ENCODE peak calls at places on chromosomes 2 and 18, in four cellular contexts. I, A, B and R are unnamed samples.

GRCh38 chr2:24461685-24462084 is 29.4 kb upstream of the NCOA1 start:
- DNase-seq in I (no peak), A (no peak), B (no peak), R (no peak)

GRCh38 chr2:107529146-107529545 is 297.5 kb upstream of the RGPD4 start:
- DNase-seq in I (no peak), A (peak), B (no peak), R (peak)

GRCh38 chr18:58400337-58400885 is 228.5 kb downstream of the ALPK2 start:
- DNase-seq in I (no peak), A (no peak), B (no peak), R (no peak)

GRCh38 chr18:58135806-58136331 is 91.8 kb downstream of the NEDD4L start:
- DNase-seq in I (peak), A (peak), B (peak), R (peak)

GRCh38 chr2:196041786-196042185 is 26.9 kb downstream of the DNAH7 start:
- DNase-seq in I (no peak), A (no peak), B (no peak), R (no peak)

GRCh38 chr2:150296795-150297546 is 190.5 kb downstream of the RND3 start:
- DNase-seq in I (no peak), A (no peak), B (no peak), R (no peak)

GRCh38 chr18:58754544-58755068 is 83.3 kb downstream of the MALT1 start:
- DNase-seq in I (peak), A (peak), B (no peak), R (no peak)

GRCh38 chr2:96520697-96521096 is 15.5 kb upstream of the NEURL3 start:
- DNase-seq in I (no peak), A (no peak), B (no peak), R (no peak)

GRCh38 chr18:48897531-48897930 is 53.2 kb downstream of the SMAD7 start:
- DNase-seq in I (peak), A (no peak), B (no peak), R (no peak)

GRCh38 chr2:68251855-68252406 is 401 bp downstream of the PPP3R1 start:
- DNase-seq in I (peak), A (no peak), B (peak), R (peak)

GRCh38 chr2:165863816-165864221 is 69.8 kb upstream of the GALNT3 start:
- DNase-seq in I (no peak), A (no peak), B (no peak), R (peak)

GRCh38 chr2:32678825-32679224 is 51.0 kb downstream of the TTC27 start:
- DNase-seq in I (no peak), A (no peak), B (no peak), R (no peak)
- TF ChIP-seq CTCF in I (no peak), A (no peak), B (no peak), R (no peak)

DNA sequence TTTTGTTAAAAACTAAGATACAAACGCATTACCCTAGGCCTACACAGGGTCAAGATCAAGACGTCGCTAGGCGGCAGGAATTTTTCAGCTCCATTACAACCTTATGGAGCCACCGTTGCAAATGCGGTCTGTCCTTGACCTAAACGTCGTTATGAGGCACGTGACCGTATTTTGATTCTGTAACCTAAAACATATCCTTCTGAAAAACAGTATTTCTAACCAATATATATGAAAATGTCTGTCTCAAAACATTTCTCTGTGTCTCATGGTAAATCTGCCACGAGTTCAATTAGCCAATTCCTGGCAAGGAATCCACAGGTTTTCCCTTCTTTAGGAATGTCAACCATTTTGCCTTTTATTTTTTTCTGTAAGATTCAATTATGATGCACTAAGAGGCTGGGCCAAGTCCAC is 1.7 kb downstream of the RTN4 start:
- DNase-seq in I (peak), A (peak), B (no peak), R (no peak)
- TF ChIP-seq CTCF in I (no peak), A (no peak), B (no peak), R (no peak)

GRCh38 chr2:47653909-47654789 is 128.8 kb upstream of the MSH6 start:
- DNase-seq in I (peak), A (no peak), B (no peak), R (peak)
- TF ChIP-seq CTCF in I (no peak), A (no peak), B (no peak), R (peak)

GRCh38 chr2:161571051-161571429 is 53.2 kb upstream of the SLC4A10 start:
- DNase-seq in I (no peak), A (no peak), B (no peak), R (no peak)

GRCh38 chr2:161578998-161579397 is 45.2 kb upstream of the SLC4A10 start:
- DNase-seq in I (no peak), A (no peak), B (no peak), R (no peak)

GRCh38 chr2:161580426-161580825 is 43.8 kb upstream of the SLC4A10 start:
- DNase-seq in I (no peak), A (no peak), B (no peak), R (no peak)

GRCh38 chr2:161580021-161580420 is 44.2 kb upstream of the SLC4A10 start:
- DNase-seq in I (no peak), A (no peak), B (no peak), R (no peak)

DNA sequence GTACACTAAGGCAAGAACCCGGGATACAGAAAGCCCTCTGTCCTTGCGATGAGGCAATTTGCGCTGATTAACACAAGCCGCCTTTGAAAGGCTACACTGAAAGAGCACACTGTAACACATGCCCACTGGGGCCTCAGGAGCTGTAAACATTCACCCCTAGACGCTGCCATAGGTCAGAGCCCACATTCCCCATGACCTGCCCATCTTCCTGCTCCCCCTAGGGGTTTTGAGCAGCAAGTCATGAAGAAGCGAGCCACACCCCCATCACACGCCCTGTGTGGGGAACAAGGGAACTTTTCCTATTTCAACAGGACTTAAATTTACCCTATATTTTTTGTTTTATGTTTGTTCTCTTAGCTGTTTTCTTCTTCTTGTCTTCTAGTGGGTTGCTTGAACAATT is 47.8 kb upstream of the SLC4A10 start:
- DNase-seq in I (no peak), A (no peak), B (no peak), R (no peak)
- TF ChIP-seq CTCF in I (no peak), A (no peak), B (no peak), R (peak)

GRCh38 chr2:215722125-215722524 is 286.3 kb upstream of the FN1 start:
- DNase-seq in I (no peak), A (no peak), B (no peak), R (no peak)

GRCh38 chr2:215718426-215718825 is 282.6 kb upstream of the FN1 start:
- DNase-seq in I (no peak), A (no peak), B (no peak), R (no peak)

GRCh38 chr2:215718890-215719289 is 283.0 kb upstream of the FN1 start:
- DNase-seq in I (no peak), A (no peak), B (no peak), R (no peak)

GRCh38 chr2:215716971-215717370 is 281.1 kb upstream of the FN1 start:
- DNase-seq in I (no peak), A (no peak), B (no peak), R (no peak)

GRCh38 chr2:215717627-215718412 is 282.0 kb upstream of the FN1 start:
- DNase-seq in I (no peak), A (no peak), B (no peak), R (no peak)
- TF ChIP-seq CTCF in I (no peak), A (no peak), B (no peak), R (no peak)